ENCODE peak calls at places on chromosome 22, in four cellular contexts. One of them, this sample, is unnamed.

GRCh38 chr22:19543970-19544708 is 19.9 kb upstream of the CLDN5 start:
- DNase-seq in pancreas: no peak
- DNase-seq in psoas muscle: no peak
- DNase-seq in A673: no peak
- DNase-seq in this sample: peak; percentile 70

GRCh38 chr22:48453171-48453570 is 1374.5 kb downstream of the BRD1 start:
- DNase-seq in pancreas: no peak
- DNase-seq in psoas muscle: no peak
- DNase-seq in A673: no peak
- DNase-seq in this sample: no peak

GRCh38 chr22:48754611-48755331 is 1072.9 kb downstream of the BRD1 start:
- DNase-seq in pancreas: peak; percentile 30
- DNase-seq in psoas muscle: no peak
- DNase-seq in A673: no peak
- DNase-seq in this sample: no peak

GRCh38 chr22:39748877-39749276 is 144.7 kb downstream of the ENTHD1 start:
- DNase-seq in pancreas: no peak
- DNase-seq in psoas muscle: no peak
- DNase-seq in A673: peak; percentile 55
- DNase-seq in this sample: no peak

GRCh38 chr22:19174106-19175025 is 4.2 kb downstream of the SLC25A1 start:
- DNase-seq in pancreas: peak; percentile 52
- DNase-seq in psoas muscle: peak; percentile 85
- DNase-seq in A673: peak; percentile 57
- DNase-seq in this sample: no peak

GRCh38 chr22:42560781-42561180 is 7.0 kb downstream of the SERHL2 start:
- DNase-seq in pancreas: no peak
- DNase-seq in psoas muscle: no peak
- DNase-seq in A673: peak; percentile 42
- DNase-seq in this sample: peak; percentile 25

GRCh38 chr22:49208768-49209252 is 618.9 kb downstream of the BRD1 start:
- DNase-seq in pancreas: peak; percentile 21
- DNase-seq in psoas muscle: no peak
- DNase-seq in A673: peak; percentile 53
- DNase-seq in this sample: peak; percentile 12

GRCh38 chr22:48485144-48486135 is 1342.2 kb downstream of the BRD1 start:
- DNase-seq in pancreas: no peak
- DNase-seq in psoas muscle: no peak
- DNase-seq in A673: no peak
- DNase-seq in this sample: no peak

GRCh38 chr22:49469896-49470740 is 357.6 kb downstream of the BRD1 start:
- DNase-seq in pancreas: no peak
- DNase-seq in psoas muscle: no peak
- DNase-seq in A673: no peak
- DNase-seq in this sample: no peak

GRCh38 chr22:49330421-49331222 is 497.1 kb downstream of the BRD1 start:
- DNase-seq in pancreas: no peak
- DNase-seq in psoas muscle: peak; percentile 14
- DNase-seq in A673: no peak
- DNase-seq in this sample: no peak

GRCh38 chr22:50621948-50622722 is 5.8 kb downstream of the ARSA start:
- DNase-seq in pancreas: no peak
- DNase-seq in psoas muscle: no peak
- DNase-seq in A673: no peak
- DNase-seq in this sample: peak; percentile 71

GRCh38 chr22:17077255-17077654 is 7.5 kb upstream of the IL17RA start:
- DNase-seq in pancreas: no peak
- DNase-seq in psoas muscle: no peak
- DNase-seq in A673: no peak
- DNase-seq in this sample: no peak

GRCh38 chr22:17781319-17782031 is 7.2 kb upstream of the BID start:
- DNase-seq in pancreas: no peak
- DNase-seq in psoas muscle: peak; percentile 54
- DNase-seq in A673: peak; percentile 44
- DNase-seq in this sample: peak; percentile 69

GRCh38 chr22:48315415-48316244 is 1512.0 kb downstream of the BRD1 start:
- DNase-seq in pancreas: no peak
- DNase-seq in psoas muscle: peak; percentile 30
- DNase-seq in A673: no peak
- DNase-seq in this sample: no peak

GRCh38 chr22:37420656-37421467 is 6.4 kb downstream of the ELFN2 start:
- DNase-seq in pancreas: no peak
- DNase-seq in psoas muscle: no peak
- DNase-seq in A673: no peak
- DNase-seq in this sample: no peak
- TF ChIP-seq CTCF in pancreas: no peak
- TF ChIP-seq CTCF in psoas muscle: no peak
- TF ChIP-seq CTCF in A673: no peak
- TF ChIP-seq CTCF in this sample: no peak

GRCh38 chr22:37052386-37053309 is 1.1 kb downstream of the KCTD17 start:
- DNase-seq in pancreas: no peak
- DNase-seq in psoas muscle: no peak
- DNase-seq in A673: no peak
- DNase-seq in this sample: no peak
- H3K4me3 ChIP-seq in pancreas: peak overlapping the region; percentile 43
- H3K4me3 ChIP-seq in psoas muscle: peak overlapping the region; percentile 68
- H3K4me3 ChIP-seq in A673: peak overlapping the region; percentile 92
- H3K4me3 ChIP-seq in this sample: no peak overlapping the region

GRCh38 chr22:22930571-22931556 is 43.2 kb downstream of the IGLL5 start:
- DNase-seq in pancreas: no peak
- DNase-seq in psoas muscle: peak; percentile 23
- DNase-seq in A673: no peak
- DNase-seq in this sample: no peak

GRCh38 chr22:22927888-22928665 is 40.5 kb downstream of the IGLL5 start:
- DNase-seq in pancreas: no peak
- DNase-seq in psoas muscle: peak; percentile 22
- DNase-seq in A673: no peak
- DNase-seq in this sample: no peak

GRCh38 chr22:22928666-22929380 is 41.2 kb downstream of the IGLL5 start:
- DNase-seq in pancreas: no peak
- DNase-seq in psoas muscle: peak; percentile 56
- DNase-seq in A673: no peak
- DNase-seq in this sample: peak; percentile 79

GRCh38 chr22:22930222-22930497 is 42.5 kb downstream of the IGLL5 start:
- DNase-seq in pancreas: no peak
- DNase-seq in psoas muscle: peak; percentile 43
- DNase-seq in A673: no peak
- DNase-seq in this sample: no peak

DNA sequence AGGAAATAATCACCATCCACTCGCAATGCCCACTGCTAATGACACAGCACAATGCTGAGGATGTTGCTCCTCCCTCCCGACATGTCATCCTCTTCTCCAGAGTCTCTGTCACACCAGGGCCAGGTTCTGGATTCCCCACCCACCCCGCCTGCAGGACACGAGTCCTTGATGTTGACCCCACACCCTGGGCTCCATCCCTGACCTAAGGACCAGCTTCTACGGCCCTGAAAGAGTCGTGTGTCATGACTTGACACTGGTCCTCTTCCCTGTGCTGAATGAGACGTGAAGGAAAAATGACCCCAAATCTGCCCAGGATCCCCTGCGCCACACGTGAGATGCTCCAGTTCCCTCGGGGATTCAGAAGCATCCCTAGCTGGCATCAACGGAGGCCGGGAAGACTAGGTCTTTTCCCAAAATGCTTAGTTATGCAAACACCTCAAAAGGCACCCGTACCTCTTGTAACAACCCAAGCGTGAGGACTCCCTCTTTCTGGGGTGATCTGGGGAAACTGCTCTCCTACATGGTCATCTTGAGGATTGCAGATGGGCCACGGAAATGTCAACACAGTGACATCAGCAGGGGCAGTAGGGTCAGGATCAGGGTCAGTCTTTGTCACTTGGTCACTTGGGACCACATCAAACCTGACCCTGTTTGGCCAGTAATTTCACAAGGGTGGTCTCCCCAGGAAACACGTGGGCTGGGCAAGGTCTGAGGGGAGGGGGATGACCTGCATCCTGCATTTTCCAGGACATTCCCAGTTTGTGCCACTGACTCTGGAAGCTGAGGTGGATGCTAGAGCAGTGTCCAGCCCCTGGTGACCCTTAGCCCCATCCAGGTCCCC is 42.0 kb downstream of the IGLL5 start:
- DNase-seq in pancreas: no peak
- DNase-seq in psoas muscle: peak; percentile 8
- DNase-seq in A673: no peak
- DNase-seq in this sample: no peak
- H3K4me1 ChIP-seq in pancreas: no peaks in the 10 kb centered on the region
- H3K4me1 ChIP-seq in psoas muscle: no peaks in the 10 kb centered on the region
- H3K4me1 ChIP-seq in A673: no peaks in the 10 kb centered on the region
- H3K4me1 ChIP-seq in this sample: no peaks in the 10 kb centered on the region

GRCh38 chr22:41499624-41500280 is 30.8 kb downstream of the ACO2 start:
- DNase-seq in pancreas: no peak
- DNase-seq in psoas muscle: peak; percentile 58
- DNase-seq in A673: no peak
- DNase-seq in this sample: no peak

GRCh38 chr22:41500303-41500702 is 31.4 kb downstream of the ACO2 start:
- DNase-seq in pancreas: no peak
- DNase-seq in psoas muscle: peak; percentile 33
- DNase-seq in A673: no peak
- DNase-seq in this sample: no peak

GRCh38 chr22:41504397-41504796 is 35.5 kb downstream of the ACO2 start:
- DNase-seq in pancreas: no peak
- DNase-seq in psoas muscle: peak; percentile 89
- DNase-seq in A673: peak; percentile 69
- DNase-seq in this sample: no peak

GRCh38 chr22:41498322-41498721 is 29.4 kb downstream of the ACO2 start:
- DNase-seq in pancreas: no peak
- DNase-seq in psoas muscle: peak; percentile 42
- DNase-seq in A673: no peak
- DNase-seq in this sample: no peak

DNA sequence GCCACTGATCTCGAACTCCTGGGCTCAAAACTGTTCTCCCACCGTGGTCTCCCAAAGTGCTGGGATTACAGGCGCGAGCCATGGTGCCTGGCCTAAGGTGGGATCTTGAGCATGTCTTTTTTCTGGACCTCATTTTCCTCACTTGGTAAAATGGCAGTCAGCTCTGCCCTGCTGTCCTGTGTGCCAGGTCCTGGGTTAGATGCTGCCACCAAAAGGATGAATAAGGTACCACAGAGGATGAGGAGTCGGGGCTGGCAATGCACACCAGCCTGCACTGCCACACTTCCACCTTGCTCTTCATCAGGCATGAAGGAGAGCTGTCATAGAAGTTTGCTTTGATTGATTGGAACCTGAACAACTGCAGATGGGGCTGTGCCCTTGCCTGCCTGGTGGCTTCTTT is 32.3 kb downstream of the ACO2 start:
- DNase-seq in pancreas: no peak
- DNase-seq in psoas muscle: peak; percentile 37
- DNase-seq in A673: peak; percentile 52
- DNase-seq in this sample: no peak
- TF ChIP-seq CTCF in pancreas: no peak
- TF ChIP-seq CTCF in psoas muscle: peak; percentile 21
- TF ChIP-seq CTCF in A673: peak; percentile 50
- TF ChIP-seq CTCF in this sample: no peak

DNA sequence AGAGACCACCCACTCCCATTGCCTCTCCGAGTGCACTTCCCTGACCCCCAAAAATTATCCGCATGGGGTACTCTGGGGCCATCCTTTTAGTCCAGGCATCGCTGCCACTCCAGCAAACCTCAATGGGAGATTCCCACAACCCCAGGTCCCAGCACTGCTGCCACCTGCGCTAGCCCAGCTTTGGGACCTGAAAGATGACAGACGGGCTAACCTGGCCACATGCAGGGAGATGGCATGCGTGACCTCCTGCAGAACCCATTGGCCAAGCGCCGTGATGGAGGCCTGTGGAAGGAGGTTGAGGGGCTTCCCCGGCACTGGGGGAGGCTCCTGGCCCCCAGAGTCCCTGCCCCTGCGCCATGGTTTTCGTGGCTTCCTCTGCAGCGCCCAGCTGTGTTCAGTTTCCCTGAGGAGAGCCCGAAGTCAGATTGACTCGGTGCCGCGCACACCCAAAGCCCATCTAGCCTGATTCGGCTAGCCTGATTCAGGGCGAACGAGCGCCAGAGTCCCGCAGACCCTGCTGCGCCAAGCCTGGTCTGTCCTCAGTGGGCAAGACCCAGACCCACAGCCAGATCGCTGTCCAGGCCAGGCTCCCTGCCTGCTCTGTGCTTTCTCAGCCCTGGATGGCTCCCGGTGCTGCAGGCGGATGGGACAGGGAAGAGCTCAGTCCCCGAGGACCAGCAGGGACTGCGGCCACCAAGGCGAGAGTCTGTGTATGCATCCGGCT is 751 bp upstream of the WNT7B start:
- DNase-seq in pancreas: no peak
- DNase-seq in psoas muscle: no peak
- DNase-seq in A673: no peak
- DNase-seq in this sample: no peak
- H3K4me3 ChIP-seq in pancreas: no peak overlapping the region
- H3K4me3 ChIP-seq in psoas muscle: no peak overlapping the region
- H3K4me3 ChIP-seq in A673: peak overlapping the region; percentile 54
- H3K4me3 ChIP-seq in this sample: no peak overlapping the region

GRCh38 chr22:33054276-33054675 is 3.9 kb downstream of the SYN3 start:
- DNase-seq in pancreas: no peak
- DNase-seq in psoas muscle: no peak
- DNase-seq in A673: no peak
- DNase-seq in this sample: no peak

GRCh38 chr22:33051960-33052839 is 6.0 kb downstream of the SYN3 start:
- DNase-seq in pancreas: no peak
- DNase-seq in psoas muscle: no peak
- DNase-seq in A673: no peak
- DNase-seq in this sample: no peak

GRCh38 chr22:33057363-33057995 is 702 bp downstream of the SYN3 start:
- DNase-seq in pancreas: no peak
- DNase-seq in psoas muscle: no peak
- DNase-seq in A673: no peak
- DNase-seq in this sample: no peak

GRCh38 chr22:33053323-33053722 is 4.9 kb downstream of the SYN3 start:
- DNase-seq in pancreas: no peak
- DNase-seq in psoas muscle: no peak
- DNase-seq in A673: no peak
- DNase-seq in this sample: no peak

GRCh38 chr22:33056108-33056507 is 2.1 kb downstream of the SYN3 start:
- DNase-seq in pancreas: no peak
- DNase-seq in psoas muscle: no peak
- DNase-seq in A673: no peak
- DNase-seq in this sample: no peak
- H3K4me1 ChIP-seq in pancreas: no peaks in the 10 kb centered on the region
- H3K4me1 ChIP-seq in psoas muscle: no peaks in the 10 kb centered on the region
- H3K4me1 ChIP-seq in A673: no peaks in the 10 kb centered on the region
- H3K4me1 ChIP-seq in this sample: no peaks in the 10 kb centered on the region

GRCh38 chr22:25172153-25172552 is 27.5 kb upstream of the CRYBB3 start:
- DNase-seq in pancreas: no peak
- DNase-seq in psoas muscle: peak; percentile 46
- DNase-seq in A673: no peak
- DNase-seq in this sample: peak; percentile 66
- TF ChIP-seq CTCF in pancreas: peak; percentile 10
- TF ChIP-seq CTCF in psoas muscle: peak; percentile 64
- TF ChIP-seq CTCF in A673: peak; percentile 37
- TF ChIP-seq CTCF in this sample: no peak

GRCh38 chr22:23565942-23566715 is 14.0 kb downstream of the IGLL1 start:
- DNase-seq in pancreas: peak; percentile 80
- DNase-seq in psoas muscle: peak; percentile 43
- DNase-seq in A673: no peak
- DNase-seq in this sample: no peak
- H3K4me3 ChIP-seq in pancreas: peak overlapping the region; percentile 48
- H3K4me3 ChIP-seq in psoas muscle: peak overlapping the region; percentile 55
- H3K4me3 ChIP-seq in A673: peak overlapping the region; percentile 44
- H3K4me3 ChIP-seq in this sample: no peak overlapping the region

GRCh38 chr22:33555814-33556522 is 364.3 kb downstream of the LARGE1 start:
- DNase-seq in pancreas: no peak
- DNase-seq in psoas muscle: no peak
- DNase-seq in A673: no peak
- DNase-seq in this sample: no peak
- H3K4me1 ChIP-seq in pancreas: peaks cover 5% of the 10 kb centered on the region
- H3K4me1 ChIP-seq in psoas muscle: no peaks in the 10 kb centered on the region
- H3K4me1 ChIP-seq in A673: no peaks in the 10 kb centered on the region
- H3K4me1 ChIP-seq in this sample: no peaks in the 10 kb centered on the region